ENCODE peak calls at places on chromosomes 4 and X, in ten cellular contexts. One of them, this sample, is unnamed.

GRCh38 chr4:152220201-152220666 is 315.7 kb downstream of the FBXW7 start:
- DNase-seq in fibroblast of the aortic adventitia: peak; percentile 84
- DNase-seq in cardiac muscle cell: no peak
- DNase-seq in upper lobe of left lung: no peak
- DNase-seq in GM06990: peak; percentile 10
- DNase-seq in NT2/D1: no peak
- DNase-seq in IMR-90: no peak
- DNase-seq in CD8-positive, alpha-beta memory T cell: no peak
- DNase-seq in psoas muscle: no peak
- DNase-seq in lower leg skin: no peak
- DNase-seq in this sample: peak; percentile 59

GRCh38 chr4:75963558-75963957 is 22.7 kb upstream of the NAAA start:
- DNase-seq in fibroblast of the aortic adventitia: no peak
- DNase-seq in cardiac muscle cell: no peak
- DNase-seq in upper lobe of left lung: no peak
- DNase-seq in GM06990: no peak
- DNase-seq in NT2/D1: no peak
- DNase-seq in IMR-90: no peak
- DNase-seq in CD8-positive, alpha-beta memory T cell: no peak
- DNase-seq in psoas muscle: no peak
- DNase-seq in lower leg skin: no peak
- DNase-seq in this sample: no peak

GRCh38 chrX:45719751-45720501 is 519.2 kb upstream of the DIPK2B start:
- DNase-seq in fibroblast of the aortic adventitia: no peak
- DNase-seq in cardiac muscle cell: no peak
- DNase-seq in upper lobe of left lung: no peak
- DNase-seq in GM06990: no peak
- DNase-seq in NT2/D1: no peak
- DNase-seq in IMR-90: no peak
- DNase-seq in CD8-positive, alpha-beta memory T cell: no peak
- DNase-seq in psoas muscle: no peak
- DNase-seq in lower leg skin: no peak
- DNase-seq in this sample: no peak

GRCh38 chr4:55127053-55127452 is 1.7 kb upstream of the KDR start:
- DNase-seq in fibroblast of the aortic adventitia: no peak
- DNase-seq in cardiac muscle cell: no peak
- DNase-seq in upper lobe of left lung: no peak
- DNase-seq in GM06990: no peak
- DNase-seq in NT2/D1: no peak
- DNase-seq in IMR-90: no peak
- DNase-seq in CD8-positive, alpha-beta memory T cell: no peak
- DNase-seq in psoas muscle: no peak
- DNase-seq in lower leg skin: no peak
- DNase-seq in this sample: no peak

GRCh38 chrX:18884916-18885315 is 99.0 kb downstream of the PHKA2 start:
- DNase-seq in fibroblast of the aortic adventitia: peak; percentile 7
- DNase-seq in cardiac muscle cell: peak; percentile 24
- DNase-seq in upper lobe of left lung: no peak
- DNase-seq in GM06990: no peak
- DNase-seq in NT2/D1: no peak
- DNase-seq in IMR-90: peak; percentile 5
- DNase-seq in CD8-positive, alpha-beta memory T cell: no peak
- DNase-seq in psoas muscle: no peak
- DNase-seq in lower leg skin: no peak
- DNase-seq in this sample: no peak

GRCh38 chrX:119655125-119655524 is 37.8 kb downstream of the SEPTIN6 start:
- DNase-seq in fibroblast of the aortic adventitia: peak; percentile 70
- DNase-seq in cardiac muscle cell: no peak
- DNase-seq in upper lobe of left lung: peak; percentile 34
- DNase-seq in GM06990: no peak
- DNase-seq in NT2/D1: no peak
- DNase-seq in IMR-90: peak; percentile 88
- DNase-seq in CD8-positive, alpha-beta memory T cell: no peak
- DNase-seq in psoas muscle: no peak
- DNase-seq in lower leg skin: no peak
- DNase-seq in this sample: peak; percentile 90

GRCh38 chr4:17811078-17811603 is 362 bp downstream of the NCAPG start:
- DNase-seq in fibroblast of the aortic adventitia: no peak
- DNase-seq in cardiac muscle cell: no peak
- DNase-seq in upper lobe of left lung: no peak
- DNase-seq in GM06990: no peak
- DNase-seq in NT2/D1: no peak
- DNase-seq in IMR-90: no peak
- DNase-seq in CD8-positive, alpha-beta memory T cell: no peak
- DNase-seq in psoas muscle: no peak
- DNase-seq in lower leg skin: no peak
- DNase-seq in this sample: peak; percentile 23

GRCh38 chrX:41733939-41734338 is 10.0 kb downstream of the GPR82 start:
- DNase-seq in fibroblast of the aortic adventitia: no peak
- DNase-seq in cardiac muscle cell: no peak
- DNase-seq in upper lobe of left lung: no peak
- DNase-seq in GM06990: peak; percentile 69
- DNase-seq in NT2/D1: no peak
- DNase-seq in IMR-90: no peak
- DNase-seq in CD8-positive, alpha-beta memory T cell: no peak
- DNase-seq in psoas muscle: no peak
- DNase-seq in lower leg skin: no peak
- DNase-seq in this sample: no peak

GRCh38 chrX:150088042-150088441 is 149.8 kb upstream of the EOLA2 start:
- DNase-seq in fibroblast of the aortic adventitia: no peak
- DNase-seq in cardiac muscle cell: no peak
- DNase-seq in upper lobe of left lung: no peak
- DNase-seq in GM06990: no peak
- DNase-seq in NT2/D1: no peak
- DNase-seq in IMR-90: no peak
- DNase-seq in CD8-positive, alpha-beta memory T cell: no peak
- DNase-seq in psoas muscle: no peak
- DNase-seq in lower leg skin: no peak
- DNase-seq in this sample: no peak

GRCh38 chr4:67555447-67555846 is 3.1 kb upstream of the STAP1 start:
- DNase-seq in fibroblast of the aortic adventitia: no peak
- DNase-seq in cardiac muscle cell: no peak
- DNase-seq in upper lobe of left lung: no peak
- DNase-seq in GM06990: no peak
- DNase-seq in NT2/D1: no peak
- DNase-seq in IMR-90: no peak
- DNase-seq in CD8-positive, alpha-beta memory T cell: no peak
- DNase-seq in psoas muscle: no peak
- DNase-seq in lower leg skin: no peak
- DNase-seq in this sample: no peak

GRCh38 chr4:67556426-67556825 is 2.1 kb upstream of the STAP1 start:
- DNase-seq in fibroblast of the aortic adventitia: peak; percentile 40
- DNase-seq in cardiac muscle cell: no peak
- DNase-seq in upper lobe of left lung: no peak
- DNase-seq in GM06990: no peak
- DNase-seq in NT2/D1: no peak
- DNase-seq in IMR-90: no peak
- DNase-seq in CD8-positive, alpha-beta memory T cell: no peak
- DNase-seq in psoas muscle: no peak
- DNase-seq in lower leg skin: no peak
- DNase-seq in this sample: no peak

GRCh38 chr4:67558493-67558892 is at the start of gene STAP1:
- DNase-seq in fibroblast of the aortic adventitia: no peak
- DNase-seq in cardiac muscle cell: no peak
- DNase-seq in upper lobe of left lung: no peak
- DNase-seq in GM06990: peak; percentile 59
- DNase-seq in NT2/D1: no peak
- DNase-seq in IMR-90: no peak
- DNase-seq in CD8-positive, alpha-beta memory T cell: peak; percentile 38
- DNase-seq in psoas muscle: no peak
- DNase-seq in lower leg skin: no peak
- DNase-seq in this sample: no peak
- H3K4me3 ChIP-seq in fibroblast of the aortic adventitia: no peak within 1 kb of the TSS
- H3K4me3 ChIP-seq in cardiac muscle cell: no peak within 1 kb of the TSS
- H3K4me3 ChIP-seq in upper lobe of left lung: no peak within 1 kb of the TSS
- H3K4me3 ChIP-seq in GM06990: peak within 1 kb of the TSS; percentile 72
- H3K4me3 ChIP-seq in NT2/D1: no peak within 1 kb of the TSS
- H3K4me3 ChIP-seq in IMR-90: no peak within 1 kb of the TSS
- H3K4me3 ChIP-seq in CD8-positive, alpha-beta memory T cell: peak within 1 kb of the TSS; percentile 6
- H3K4me3 ChIP-seq in psoas muscle: no peak within 1 kb of the TSS
- H3K4me3 ChIP-seq in lower leg skin: no peak within 1 kb of the TSS
- H3K4me3 ChIP-seq in this sample: no peak within 1 kb of the TSS

GRCh38 chrX:107672955-107673378 is 44.7 kb downstream of the PRPS1 start:
- DNase-seq in fibroblast of the aortic adventitia: peak; percentile 69
- DNase-seq in cardiac muscle cell: peak; percentile 81
- DNase-seq in upper lobe of left lung: peak; percentile 87
- DNase-seq in GM06990: peak; percentile 58
- DNase-seq in NT2/D1: no peak
- DNase-seq in IMR-90: peak; percentile 56
- DNase-seq in CD8-positive, alpha-beta memory T cell: peak; percentile 91
- DNase-seq in psoas muscle: peak; percentile 88
- DNase-seq in lower leg skin: peak; percentile 75
- DNase-seq in this sample: peak; percentile 70
- H3K4me3 ChIP-seq in fibroblast of the aortic adventitia: no peak overlapping the region
- H3K4me3 ChIP-seq in cardiac muscle cell: no peak overlapping the region
- H3K4me3 ChIP-seq in upper lobe of left lung: no peak overlapping the region
- H3K4me3 ChIP-seq in GM06990: no peak overlapping the region
- H3K4me3 ChIP-seq in NT2/D1: no peak overlapping the region
- H3K4me3 ChIP-seq in IMR-90: no peak overlapping the region
- H3K4me3 ChIP-seq in CD8-positive, alpha-beta memory T cell: peak overlapping the region; percentile 66
- H3K4me3 ChIP-seq in psoas muscle: no peak overlapping the region
- H3K4me3 ChIP-seq in lower leg skin: no peak overlapping the region
- H3K4me3 ChIP-seq in this sample: no peak overlapping the region

GRCh38 chr4:139015269-139015947 is at the start of gene NOCT:
- DNase-seq in fibroblast of the aortic adventitia: peak; percentile 89
- DNase-seq in cardiac muscle cell: peak; percentile 91
- DNase-seq in upper lobe of left lung: peak; percentile 93
- DNase-seq in GM06990: peak; percentile 94
- DNase-seq in NT2/D1: peak; percentile 60
- DNase-seq in IMR-90: peak; percentile 94
- DNase-seq in CD8-positive, alpha-beta memory T cell: peak; percentile 91
- DNase-seq in psoas muscle: peak; percentile 95
- DNase-seq in lower leg skin: peak; percentile 80
- DNase-seq in this sample: peak; percentile 92

GRCh38 chr4:139017861-139018260 is 2.3 kb downstream of the NOCT start:
- DNase-seq in fibroblast of the aortic adventitia: peak; percentile 44
- DNase-seq in cardiac muscle cell: no peak
- DNase-seq in upper lobe of left lung: no peak
- DNase-seq in GM06990: no peak
- DNase-seq in NT2/D1: no peak
- DNase-seq in IMR-90: no peak
- DNase-seq in CD8-positive, alpha-beta memory T cell: no peak
- DNase-seq in psoas muscle: no peak
- DNase-seq in lower leg skin: no peak
- DNase-seq in this sample: peak; percentile 30

GRCh38 chr4:139018501-139018900 is 2.9 kb downstream of the NOCT start:
- DNase-seq in fibroblast of the aortic adventitia: no peak
- DNase-seq in cardiac muscle cell: no peak
- DNase-seq in upper lobe of left lung: no peak
- DNase-seq in GM06990: no peak
- DNase-seq in NT2/D1: no peak
- DNase-seq in IMR-90: peak; percentile 31
- DNase-seq in CD8-positive, alpha-beta memory T cell: no peak
- DNase-seq in psoas muscle: no peak
- DNase-seq in lower leg skin: no peak
- DNase-seq in this sample: no peak

GRCh38 chr4:139018971-139019758 is 3.6 kb downstream of the NOCT start:
- DNase-seq in fibroblast of the aortic adventitia: peak; percentile 42
- DNase-seq in cardiac muscle cell: no peak
- DNase-seq in upper lobe of left lung: no peak
- DNase-seq in GM06990: no peak
- DNase-seq in NT2/D1: no peak
- DNase-seq in IMR-90: peak; percentile 85
- DNase-seq in CD8-positive, alpha-beta memory T cell: no peak
- DNase-seq in psoas muscle: no peak
- DNase-seq in lower leg skin: no peak
- DNase-seq in this sample: peak; percentile 76

GRCh38 chr4:139015948-139016451 is 419 bp downstream of the NOCT start:
- DNase-seq in fibroblast of the aortic adventitia: peak; percentile 40
- DNase-seq in cardiac muscle cell: peak; percentile 61
- DNase-seq in upper lobe of left lung: peak; percentile 57
- DNase-seq in GM06990: no peak
- DNase-seq in NT2/D1: no peak
- DNase-seq in IMR-90: peak; percentile 20
- DNase-seq in CD8-positive, alpha-beta memory T cell: no peak
- DNase-seq in psoas muscle: no peak
- DNase-seq in lower leg skin: peak; percentile 21
- DNase-seq in this sample: peak; percentile 42
- H3K4me3 ChIP-seq in fibroblast of the aortic adventitia: peak overlapping the region; percentile 73
- H3K4me3 ChIP-seq in cardiac muscle cell: peak overlapping the region; percentile 72
- H3K4me3 ChIP-seq in upper lobe of left lung: peak overlapping the region; percentile 47
- H3K4me3 ChIP-seq in GM06990: peak overlapping the region; percentile 82
- H3K4me3 ChIP-seq in NT2/D1: peak overlapping the region; percentile 86
- H3K4me3 ChIP-seq in IMR-90: peak overlapping the region; percentile 85
- H3K4me3 ChIP-seq in CD8-positive, alpha-beta memory T cell: peak overlapping the region; percentile 62
- H3K4me3 ChIP-seq in psoas muscle: peak overlapping the region; percentile 77
- H3K4me3 ChIP-seq in lower leg skin: peak overlapping the region; percentile 59
- H3K4me3 ChIP-seq in this sample: peak overlapping the region; percentile 85

GRCh38 chr4:154424810-154425484 is 66.7 kb downstream of the DCHS2 start:
- DNase-seq in fibroblast of the aortic adventitia: no peak
- DNase-seq in cardiac muscle cell: no peak
- DNase-seq in upper lobe of left lung: peak; percentile 41
- DNase-seq in GM06990: no peak
- DNase-seq in NT2/D1: no peak
- DNase-seq in IMR-90: no peak
- DNase-seq in CD8-positive, alpha-beta memory T cell: no peak
- DNase-seq in psoas muscle: no peak
- DNase-seq in lower leg skin: no peak
- DNase-seq in this sample: no peak

GRCh38 chr4:154425514-154425913 is 66.1 kb downstream of the DCHS2 start:
- DNase-seq in fibroblast of the aortic adventitia: no peak
- DNase-seq in cardiac muscle cell: no peak
- DNase-seq in upper lobe of left lung: no peak
- DNase-seq in GM06990: no peak
- DNase-seq in NT2/D1: no peak
- DNase-seq in IMR-90: no peak
- DNase-seq in CD8-positive, alpha-beta memory T cell: no peak
- DNase-seq in psoas muscle: no peak
- DNase-seq in lower leg skin: no peak
- DNase-seq in this sample: no peak

GRCh38 chr4:154417358-154417673 is 74.3 kb downstream of the DCHS2 start:
- DNase-seq in fibroblast of the aortic adventitia: no peak
- DNase-seq in cardiac muscle cell: no peak
- DNase-seq in upper lobe of left lung: no peak
- DNase-seq in GM06990: no peak
- DNase-seq in NT2/D1: no peak
- DNase-seq in IMR-90: no peak
- DNase-seq in CD8-positive, alpha-beta memory T cell: no peak
- DNase-seq in psoas muscle: no peak
- DNase-seq in lower leg skin: no peak
- DNase-seq in this sample: no peak

GRCh38 chr4:154421618-154422017 is 70.0 kb downstream of the DCHS2 start:
- DNase-seq in fibroblast of the aortic adventitia: no peak
- DNase-seq in cardiac muscle cell: no peak
- DNase-seq in upper lobe of left lung: no peak
- DNase-seq in GM06990: peak; percentile 21
- DNase-seq in NT2/D1: no peak
- DNase-seq in IMR-90: no peak
- DNase-seq in CD8-positive, alpha-beta memory T cell: no peak
- DNase-seq in psoas muscle: no peak
- DNase-seq in lower leg skin: no peak
- DNase-seq in this sample: no peak

DNA sequence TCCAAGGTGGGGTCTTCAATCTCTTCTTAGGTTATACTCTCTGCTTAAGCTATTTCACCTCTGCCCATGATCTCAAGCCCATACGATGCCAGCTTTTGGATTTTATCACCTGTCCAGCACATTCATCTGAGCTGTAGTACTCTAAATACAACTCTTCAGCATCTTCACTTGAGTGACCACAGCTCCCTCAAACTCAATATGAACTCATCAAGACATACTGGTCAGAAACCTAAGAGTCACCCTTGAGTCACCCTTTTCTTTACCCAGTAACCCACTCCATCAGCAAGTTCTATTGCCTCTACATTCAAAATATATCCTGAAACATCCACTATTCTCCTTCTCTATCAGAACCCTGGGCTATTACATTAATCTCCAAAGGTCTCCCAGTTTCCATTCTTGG is 69.4 kb downstream of the DCHS2 start:
- DNase-seq in fibroblast of the aortic adventitia: no peak
- DNase-seq in cardiac muscle cell: no peak
- DNase-seq in upper lobe of left lung: no peak
- DNase-seq in GM06990: no peak
- DNase-seq in NT2/D1: no peak
- DNase-seq in IMR-90: no peak
- DNase-seq in CD8-positive, alpha-beta memory T cell: no peak
- DNase-seq in psoas muscle: no peak
- DNase-seq in lower leg skin: no peak
- DNase-seq in this sample: no peak
- H3K4me3 ChIP-seq in fibroblast of the aortic adventitia: no peak overlapping the region
- H3K4me3 ChIP-seq in cardiac muscle cell: no peak overlapping the region
- H3K4me3 ChIP-seq in upper lobe of left lung: no peak overlapping the region
- H3K4me3 ChIP-seq in GM06990: no peak overlapping the region
- H3K4me3 ChIP-seq in NT2/D1: no peak overlapping the region
- H3K4me3 ChIP-seq in IMR-90: no peak overlapping the region
- H3K4me3 ChIP-seq in CD8-positive, alpha-beta memory T cell: no peak overlapping the region
- H3K4me3 ChIP-seq in psoas muscle: no peak overlapping the region
- H3K4me3 ChIP-seq in lower leg skin: no peak overlapping the region
- H3K4me3 ChIP-seq in this sample: no peak overlapping the region

This sample was measured in fibroblast of lung.